ENCODE peak calls at places on chromosome 17, in ten cellular contexts. S is NCI-H1417 treated with DMSO at 0.1 percent for 48 hours; P is non-pigmented ciliary epithelial cell; T is ELR; R is HEK293T; M is stimulated activated CD4-positive, alpha-beta T cell treated with anti-CD3 and anti-CD28 coated beads, Interleukin-15, amount 100 ng/mL, for 1 hour; O is GM23338; G is left ventricle myocardium inferior; Z is dermis microvascular lymphatic vessel endothelial cell; F is cerebellum. V is an unnamed sample.

GRCh38 chr17:50370052-50370451 is 2.9 kb downstream of the MRPL27 start:
- DNase-seq in S (no peak), P (no peak), T (no peak), R (no peak), M (no peak), O (no peak), G (no peak), Z (no peak), F (no peak), V (no peak)

GRCh38 chr17:80195671-80196529 is 24.2 kb downstream of the SGSH start:
- DNase-seq in S (no peak), P (no peak), T (peak), R (peak), M (peak), O (peak), G (no peak), Z (no peak), F (no peak), V (peak)

GRCh38 chr17:56593073-56593740 is at the start of gene NOG:
- DNase-seq in S (no peak), P (no peak), T (peak), R (peak), M (peak), O (peak), G (peak), Z (no peak), F (peak), V (peak)

GRCh38 chr17:21191698-21192097 is 22.3 kb downstream of the TMEM11 start:
- DNase-seq in S (no peak), P (no peak), T (no peak), R (no peak), M (no peak), O (no peak), G (no peak), Z (peak), F (no peak), V (peak)

GRCh38 chr17:39928868-39929651 is 1.5 kb downstream of the LRRC3C start:
- DNase-seq in S (no peak), P (peak), T (peak), R (no peak), M (no peak), O (no peak), G (no peak), Z (peak), F (no peak), V (peak)

GRCh38 chr17:11671151-11671550 is 72.9 kb downstream of the DNAH9 start:
- DNase-seq in S (no peak), P (no peak), T (no peak), R (no peak), M (no peak), O (no peak), G (no peak), Z (no peak), F (no peak), V (no peak)

GRCh38 chr17:6548578-6549330 is 7.6 kb downstream of the PITPNM3 start:
- DNase-seq in S (no peak), P (no peak), T (no peak), R (no peak), M (no peak), O (no peak), G (no peak), Z (no peak), F (peak), V (no peak)

GRCh38 chr17:81125573-81126081 is 39.7 kb upstream of the PVALEF start:
- DNase-seq in S (no peak), P (no peak), T (no peak), R (no peak), M (no peak), O (no peak), G (no peak), Z (no peak), F (no peak), V (no peak)

GRCh38 chr17:59914274-59914854 is 21.4 kb downstream of the RPS6KB1 start:
- DNase-seq in S (no peak), P (no peak), T (peak), R (peak), M (no peak), O (peak), G (no peak), Z (peak), F (peak), V (peak)

V was measured in endothelial cell of umbilical vein.